ENCODE peak calls at places on chromosomes 7 and 10, in six cellular contexts. Z, E, K, F, J and U are unnamed samples.

GRCh38 chr10:33982995-33983394 is 648.5 kb upstream of the NRP1 start:
- DNase-seq in F (no peak), Z (no peak), J (no peak), K (no peak), E (no peak), U (no peak)

GRCh38 chr10:66625709-66626590 is 299.9 kb upstream of the LRRTM3 start:
- DNase-seq in F (no peak), K (no peak), Z (no peak), E (no peak), J (no peak), U (no peak)

GRCh38 chr7:17682586-17682985 is 257.7 kb downstream of the SNX13 start:
- DNase-seq in K (no peak), E (no peak), F (no peak), J (no peak), Z (no peak), U (no peak)

GRCh38 chr7:151624246-151624928 is 104.7 kb upstream of the RHEB start:
- DNase-seq in Z (no peak), E (no peak), F (no peak), K (no peak), J (no peak), U (no peak)

GRCh38 chr7:130956417-130957139 is 222.6 kb upstream of the KLF14 start:
- DNase-seq in J (no peak), K (no peak), E (no peak), F (no peak), Z (no peak), U (no peak)

GRCh38 chr10:46530249-46531186 is 25.9 kb downstream of the GPRIN2 start:
- DNase-seq in J (peak; percentile 49), Z (no peak), E (no peak), K (no peak), F (no peak), U (no peak)

GRCh38 chr7:4730276-4730675 is 45.1 kb upstream of the AP5Z1 start:
- DNase-seq in Z (no peak), J (no peak), F (no peak), E (no peak), K (no peak), U (no peak)

GRCh38 chr10:114077815-114078219 is 34.2 kb downstream of the ADRB1 start:
- DNase-seq in Z (no peak), E (no peak), F (peak; percentile 46), K (no peak), J (no peak), U (no peak)

GRCh38 chr10:32943854-32944661 is 14.0 kb downstream of the ITGB1 start:
- DNase-seq in K (no peak), E (no peak), F (peak; percentile 66), J (peak; percentile 91), Z (no peak), U (no peak)

GRCh38 chr7:116569737-116570136 is 44.9 kb downstream of the CAV1 start:
- DNase-seq in K (no peak), Z (no peak), E (no peak), F (no peak), J (no peak), U (no peak)

GRCh38 chr10:43576062-43576461 is 1.6 kb upstream of the ZNF239 start:
- DNase-seq in K (no peak), E (no peak), J (no peak), F (no peak), Z (no peak), U (no peak)

GRCh38 chr7:44195901-44196300 is 4.9 kb upstream of the YKT6 start:
- DNase-seq in Z (no peak), E (no peak), J (no peak), F (no peak), K (no peak), U (no peak)

GRCh38 chr7:129376076-129376777 is 58.0 kb upstream of the STRIP2 start:
- DNase-seq in K (no peak), E (peak; percentile 52), Z (peak; percentile 70), J (peak; percentile 30), F (no peak), U (peak; percentile 42)

GRCh38 chr10:70909326-70909935 is 21.1 kb upstream of the PCBD1 start:
- DNase-seq in F (no peak), E (peak; percentile 8), J (no peak), Z (no peak), K (no peak), U (no peak)

GRCh38 chr7:81004098-81004497 is 85.2 kb upstream of the SEMA3C start:
- DNase-seq in J (no peak), E (no peak), K (no peak), F (no peak), Z (no peak), U (no peak)

GRCh38 chr7:30074422-30075030 is 46.3 kb downstream of the PLEKHA8 start:
- DNase-seq in F (no peak), J (peak; percentile 30), K (no peak), Z (peak; percentile 29), E (peak; percentile 32), U (no peak)

GRCh38 chr7:127487381-127487780 is 94.9 kb upstream of the ZNF800 start:
- DNase-seq in K (no peak), Z (no peak), E (no peak), J (no peak), F (no peak), U (no peak)

GRCh38 chr10:12699258-12699700 is 302.2 kb downstream of the CCDC3 start:
- DNase-seq in Z (no peak), E (no peak), K (no peak), F (no peak), J (peak; percentile 20), U (no peak)
- TF ChIP-seq GABPA in Z (no peak), E (no peak), K (no peak), F (no peak), J (no peak), U (no peak)

GRCh38 chr10:688621-689426 is 644 bp downstream of the DIP2C start:
- DNase-seq in K (no peak), J (no peak), F (peak; percentile 68), E (peak; percentile 77), Z (no peak), U (no peak)
- TF ChIP-seq GABPA in K (no peak), J (no peak), F (peak; percentile 11), E (no peak), Z (no peak), U (no peak)

GRCh38 chr7:51645298-51645697 is 328.7 kb upstream of the COBL start:
- DNase-seq in F (no peak), J (no peak), Z (no peak), E (no peak), K (no peak), U (no peak)
- TF ChIP-seq GABPA in F (no peak), J (no peak), Z (no peak), E (no peak), K (no peak), U (no peak)

GRCh38 chr7:126485791-126486190 is 767.0 kb downstream of the GRM8 start:
- DNase-seq in J (no peak), E (no peak), F (no peak), Z (no peak), K (no peak), U (no peak)
- TF ChIP-seq GABPA in J (no peak), E (no peak), F (no peak), Z (no peak), K (no peak), U (no peak)